ENCODE peak calls at places on chromosomes 6 and 20, in seven cellular contexts. One of them, this sample, is unnamed.

GRCh38 chr20:37757550-37757949 is 63.7 kb downstream of the CTNNBL1 start:
- DNase-seq in lower lobe of right lung: no peak
- DNase-seq in CD8-positive, alpha-beta T cell: no peak
- DNase-seq in upper lobe of right lung: no peak
- DNase-seq in tibial artery: no peak
- DNase-seq in suprapubic skin: no peak
- DNase-seq in fibroblast of lung: no peak
- DNase-seq in this sample: no peak

GRCh38 chr6:82686719-82687118 is 323.1 kb downstream of the TPBG start:
- DNase-seq in upper lobe of right lung: no peak
- DNase-seq in suprapubic skin: no peak
- DNase-seq in CD8-positive, alpha-beta T cell: no peak
- DNase-seq in tibial artery: no peak
- DNase-seq in fibroblast of lung: no peak
- DNase-seq in lower lobe of right lung: no peak
- DNase-seq in this sample: no peak

GRCh38 chr20:62918137-62918536 is 8.2 kb downstream of the DIDO1 start:
- DNase-seq in fibroblast of lung: no peak
- DNase-seq in suprapubic skin: peak; percentile 4
- DNase-seq in CD8-positive, alpha-beta T cell: no peak
- DNase-seq in tibial artery: no peak
- DNase-seq in upper lobe of right lung: no peak
- DNase-seq in lower lobe of right lung: peak; percentile 4
- DNase-seq in this sample: no peak

GRCh38 chr6:148064406-148065134 is 278.1 kb upstream of the SASH1 start:
- DNase-seq in fibroblast of lung: peak; percentile 89
- DNase-seq in upper lobe of right lung: no peak
- DNase-seq in lower lobe of right lung: no peak
- DNase-seq in suprapubic skin: no peak
- DNase-seq in CD8-positive, alpha-beta T cell: no peak
- DNase-seq in tibial artery: no peak
- DNase-seq in this sample: peak; percentile 25

GRCh38 chr20:59777321-59777705 is 156.1 kb downstream of the SYCP2 start:
- DNase-seq in tibial artery: no peak
- DNase-seq in upper lobe of right lung: no peak
- DNase-seq in suprapubic skin: no peak
- DNase-seq in lower lobe of right lung: no peak
- DNase-seq in CD8-positive, alpha-beta T cell: no peak
- DNase-seq in fibroblast of lung: no peak
- DNase-seq in this sample: no peak

GRCh38 chr6:31053873-31054272 is 43.6 kb downstream of the MUC22 start:
- DNase-seq in lower lobe of right lung: no peak
- DNase-seq in tibial artery: no peak
- DNase-seq in CD8-positive, alpha-beta T cell: no peak
- DNase-seq in suprapubic skin: no peak
- DNase-seq in fibroblast of lung: no peak
- DNase-seq in upper lobe of right lung: no peak
- DNase-seq in this sample: no peak

GRCh38 chr6:149608381-149608982 is 40.0 kb downstream of the KATNA1 start:
- DNase-seq in upper lobe of right lung: no peak
- DNase-seq in lower lobe of right lung: no peak
- DNase-seq in fibroblast of lung: no peak
- DNase-seq in suprapubic skin: no peak
- DNase-seq in tibial artery: no peak
- DNase-seq in CD8-positive, alpha-beta T cell: no peak
- DNase-seq in this sample: no peak

GRCh38 chr20:62922451-62922921 is 3.8 kb downstream of the DIDO1 start:
- DNase-seq in lower lobe of right lung: peak; percentile 32
- DNase-seq in fibroblast of lung: no peak
- DNase-seq in suprapubic skin: peak; percentile 50
- DNase-seq in CD8-positive, alpha-beta T cell: peak; percentile 44
- DNase-seq in tibial artery: no peak
- DNase-seq in upper lobe of right lung: no peak
- DNase-seq in this sample: no peak

GRCh38 chr6:29976588-29977424 is 34.5 kb downstream of the HLA-A start:
- DNase-seq in upper lobe of right lung: peak; percentile 94
- DNase-seq in fibroblast of lung: peak; percentile 69
- DNase-seq in tibial artery: peak; percentile 93
- DNase-seq in lower lobe of right lung: peak; percentile 91
- DNase-seq in CD8-positive, alpha-beta T cell: peak; percentile 40
- DNase-seq in suprapubic skin: peak; percentile 90
- DNase-seq in this sample: peak; percentile 53

DNA sequence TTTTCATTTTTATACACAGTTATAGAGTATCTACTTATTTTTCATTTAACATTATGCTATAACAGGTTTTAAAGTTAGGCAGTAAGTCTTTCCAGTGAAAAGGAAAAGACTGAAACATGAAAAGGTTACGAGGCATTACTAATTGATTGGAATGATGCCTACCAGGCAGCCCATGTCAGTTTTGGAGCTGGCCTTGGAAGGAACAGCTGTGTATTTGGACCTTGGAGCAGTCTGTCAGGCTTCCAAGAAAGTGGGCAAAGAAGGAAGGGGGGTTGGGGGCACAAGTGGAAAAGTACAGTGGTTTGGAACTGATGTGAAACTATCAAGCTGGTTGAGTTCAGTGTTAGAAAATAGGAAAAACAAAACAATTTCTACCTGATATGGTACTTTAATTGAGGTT is 41.7 kb downstream of the SLC16A10 start:
- DNase-seq in lower lobe of right lung: no peak
- DNase-seq in tibial artery: peak; percentile 22
- DNase-seq in CD8-positive, alpha-beta T cell: no peak
- DNase-seq in suprapubic skin: no peak
- DNase-seq in fibroblast of lung: peak; percentile 17
- DNase-seq in upper lobe of right lung: no peak
- DNase-seq in this sample: no peak
- H3K4me1 ChIP-seq in lower lobe of right lung: peaks cover 4% of the 10 kb centered on the region
- H3K4me1 ChIP-seq in tibial artery: no peaks in the 10 kb centered on the region
- H3K4me1 ChIP-seq in CD8-positive, alpha-beta T cell: peaks cover 3% of the 10 kb centered on the region
- H3K4me1 ChIP-seq in suprapubic skin: peaks cover 10% of the 10 kb centered on the region
- H3K4me1 ChIP-seq in fibroblast of lung: no peaks in the 10 kb centered on the region
- H3K4me1 ChIP-seq in upper lobe of right lung: no peaks in the 10 kb centered on the region
- H3K4me1 ChIP-seq in this sample: no peaks in the 10 kb centered on the region

GRCh38 chr6:10413850-10414765 is 766 bp downstream of the TFAP2A start:
- DNase-seq in suprapubic skin: no peak
- DNase-seq in upper lobe of right lung: no peak
- DNase-seq in tibial artery: no peak
- DNase-seq in CD8-positive, alpha-beta T cell: no peak
- DNase-seq in lower lobe of right lung: no peak
- DNase-seq in fibroblast of lung: no peak
- DNase-seq in this sample: peak; percentile 72

GRCh38 chr6:10412948-10413849 is 1.7 kb downstream of the TFAP2A start:
- DNase-seq in fibroblast of lung: no peak
- DNase-seq in suprapubic skin: no peak
- DNase-seq in upper lobe of right lung: peak; percentile 77
- DNase-seq in CD8-positive, alpha-beta T cell: no peak
- DNase-seq in tibial artery: no peak
- DNase-seq in lower lobe of right lung: peak; percentile 64
- DNase-seq in this sample: no peak

GRCh38 chr6:10415593-10416480 is 963 bp upstream of the TFAP2A start:
- DNase-seq in suprapubic skin: no peak
- DNase-seq in lower lobe of right lung: no peak
- DNase-seq in CD8-positive, alpha-beta T cell: no peak
- DNase-seq in tibial artery: no peak
- DNase-seq in fibroblast of lung: no peak
- DNase-seq in upper lobe of right lung: no peak
- DNase-seq in this sample: no peak

GRCh38 chr6:10416516-10416862 is 1.6 kb upstream of the TFAP2A start:
- DNase-seq in tibial artery: no peak
- DNase-seq in upper lobe of right lung: no peak
- DNase-seq in CD8-positive, alpha-beta T cell: no peak
- DNase-seq in fibroblast of lung: no peak
- DNase-seq in suprapubic skin: no peak
- DNase-seq in lower lobe of right lung: no peak
- DNase-seq in this sample: peak; percentile 63

DNA sequence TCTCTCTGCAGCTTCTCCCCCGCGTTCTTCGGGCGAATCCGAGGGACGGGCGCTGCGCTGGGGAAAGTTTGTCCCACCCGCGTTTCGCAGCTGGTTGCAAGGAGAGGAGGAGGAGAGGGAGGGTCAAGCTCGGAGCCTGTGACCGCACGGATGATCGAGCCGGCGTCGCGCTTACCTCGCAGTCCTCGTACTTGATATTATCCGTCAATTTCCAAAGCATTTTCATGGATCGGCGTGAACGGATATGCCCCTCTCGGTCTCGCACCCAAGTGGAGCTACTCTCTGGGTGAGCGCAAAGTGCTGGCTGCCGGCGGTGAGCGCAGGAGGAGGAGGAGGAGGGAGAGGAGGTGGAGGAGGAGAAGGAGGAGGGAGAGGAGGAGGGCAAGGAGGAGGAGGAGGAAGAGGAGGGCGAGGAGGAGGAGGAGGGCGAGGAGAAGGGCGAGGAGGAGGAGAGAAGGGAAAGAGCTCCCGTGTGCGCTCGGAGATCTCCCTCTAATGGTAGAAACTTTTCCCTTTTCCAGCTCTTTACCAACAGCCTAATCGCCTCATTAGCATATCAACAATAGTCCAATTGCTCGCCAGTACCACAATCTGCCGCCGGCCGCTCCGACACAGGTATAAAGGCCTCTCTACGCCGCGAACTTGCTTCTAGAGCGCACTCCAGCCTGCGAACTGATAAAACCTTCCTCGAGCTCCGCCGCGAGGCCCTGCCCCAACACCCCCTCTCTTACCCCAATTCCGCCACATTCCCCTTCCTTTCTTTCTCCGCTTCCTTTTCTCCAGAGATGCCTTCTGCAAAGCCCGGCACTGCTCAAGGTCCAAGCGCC is at the start of gene TFAP2A:
- DNase-seq in upper lobe of right lung: no peak
- DNase-seq in fibroblast of lung: peak; percentile 29
- DNase-seq in CD8-positive, alpha-beta T cell: no peak
- DNase-seq in lower lobe of right lung: no peak
- DNase-seq in tibial artery: no peak
- DNase-seq in suprapubic skin: no peak
- DNase-seq in this sample: peak; percentile 96
- TF ChIP-seq CTCF in upper lobe of right lung: no peak
- TF ChIP-seq CTCF in fibroblast of lung: peak; percentile 36
- TF ChIP-seq CTCF in CD8-positive, alpha-beta T cell: no peak
- TF ChIP-seq CTCF in lower lobe of right lung: no peak
- TF ChIP-seq CTCF in tibial artery: no peak
- TF ChIP-seq CTCF in suprapubic skin: peak; percentile 28
- TF ChIP-seq CTCF in this sample: peak; percentile 87

GRCh38 chr6:4973415-4973814 is 30.4 kb downstream of the RPP40 start:
- DNase-seq in fibroblast of lung: no peak
- DNase-seq in suprapubic skin: no peak
- DNase-seq in lower lobe of right lung: no peak
- DNase-seq in CD8-positive, alpha-beta T cell: no peak
- DNase-seq in tibial artery: no peak
- DNase-seq in upper lobe of right lung: no peak
- DNase-seq in this sample: no peak
- H3K27ac ChIP-seq in fibroblast of lung: no peak overlapping the region
- H3K27ac ChIP-seq in suprapubic skin: no peak overlapping the region
- H3K27ac ChIP-seq in lower lobe of right lung: no peak overlapping the region
- H3K27ac ChIP-seq in CD8-positive, alpha-beta T cell: no peak overlapping the region
- H3K27ac ChIP-seq in tibial artery: peak overlapping the region; percentile 59
- H3K27ac ChIP-seq in upper lobe of right lung: no peak overlapping the region
- H3K27ac ChIP-seq in this sample: no peak overlapping the region

DNA sequence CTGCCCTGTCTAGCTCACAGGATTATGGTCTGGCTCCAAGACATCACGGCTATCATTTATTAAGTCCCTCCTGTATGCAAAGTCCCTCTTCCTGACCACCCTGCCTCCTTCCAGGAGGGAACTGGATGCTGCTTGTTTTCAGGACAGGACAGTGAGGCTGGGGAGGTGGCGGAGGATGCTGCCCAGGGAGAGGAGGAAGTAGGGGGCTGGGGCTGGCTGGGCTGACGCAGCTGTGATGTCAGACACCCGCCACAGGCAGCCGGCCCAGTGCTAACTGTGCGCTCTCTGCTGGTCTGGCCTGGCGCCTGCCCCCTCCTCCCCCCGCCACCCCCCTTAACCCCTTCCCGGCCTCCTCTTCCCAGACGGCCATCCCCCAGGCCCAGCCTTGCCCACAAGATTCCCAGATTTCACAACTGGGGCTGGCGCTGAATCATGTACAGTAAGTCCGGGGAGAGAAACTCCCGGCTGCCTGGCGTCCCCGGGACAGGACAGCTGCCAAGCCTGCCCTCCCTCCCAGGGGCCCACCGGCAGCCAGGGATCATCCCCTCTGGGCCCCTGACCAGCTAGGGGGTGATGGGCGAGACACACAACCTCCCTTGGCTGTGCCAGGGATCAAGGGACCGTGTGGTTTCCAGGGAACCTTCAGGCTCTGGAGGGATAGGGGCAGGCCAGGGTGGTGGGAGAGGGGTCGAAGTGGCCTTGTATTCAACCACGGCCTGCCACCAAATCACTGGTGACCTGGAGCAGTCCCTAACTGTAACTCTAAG is 118.1 kb downstream of the CEBPB start:
- DNase-seq in lower lobe of right lung: peak; percentile 91
- DNase-seq in tibial artery: peak; percentile 96
- DNase-seq in fibroblast of lung: peak; percentile 99
- DNase-seq in CD8-positive, alpha-beta T cell: no peak
- DNase-seq in upper lobe of right lung: peak; percentile 91
- DNase-seq in suprapubic skin: peak; percentile 96
- DNase-seq in this sample: peak; percentile 70
- H3K4me1 ChIP-seq in lower lobe of right lung: peaks cover 83% of the 10 kb centered on the region
- H3K4me1 ChIP-seq in tibial artery: no peaks in the 10 kb centered on the region
- H3K4me1 ChIP-seq in fibroblast of lung: peaks cover 59% of the 10 kb centered on the region
- H3K4me1 ChIP-seq in CD8-positive, alpha-beta T cell: no peaks in the 10 kb centered on the region
- H3K4me1 ChIP-seq in upper lobe of right lung: peaks cover 84% of the 10 kb centered on the region
- H3K4me1 ChIP-seq in suprapubic skin: peaks cover 79% of the 10 kb centered on the region
- H3K4me1 ChIP-seq in this sample: peaks cover 5% of the 10 kb centered on the region

GRCh38 chr6:122289721-122290501 is 109.5 kb upstream of the HSF2 start:
- DNase-seq in lower lobe of right lung: no peak
- DNase-seq in suprapubic skin: no peak
- DNase-seq in fibroblast of lung: peak; percentile 9
- DNase-seq in CD8-positive, alpha-beta T cell: no peak
- DNase-seq in upper lobe of right lung: no peak
- DNase-seq in tibial artery: no peak
- DNase-seq in this sample: no peak
- TF ChIP-seq CTCF in lower lobe of right lung: no peak
- TF ChIP-seq CTCF in suprapubic skin: no peak
- TF ChIP-seq CTCF in fibroblast of lung: peak; percentile 27
- TF ChIP-seq CTCF in CD8-positive, alpha-beta T cell: no peak
- TF ChIP-seq CTCF in upper lobe of right lung: no peak
- TF ChIP-seq CTCF in tibial artery: no peak
- TF ChIP-seq CTCF in this sample: peak; percentile 45

GRCh38 chr20:11114382-11114781 is 440.6 kb upstream of the JAG1 start:
- DNase-seq in suprapubic skin: no peak
- DNase-seq in upper lobe of right lung: no peak
- DNase-seq in lower lobe of right lung: no peak
- DNase-seq in CD8-positive, alpha-beta T cell: no peak
- DNase-seq in fibroblast of lung: no peak
- DNase-seq in tibial artery: no peak
- DNase-seq in this sample: no peak

GRCh38 chr20:11117808-11118528 is 444.2 kb upstream of the JAG1 start:
- DNase-seq in upper lobe of right lung: no peak
- DNase-seq in tibial artery: no peak
- DNase-seq in CD8-positive, alpha-beta T cell: no peak
- DNase-seq in lower lobe of right lung: no peak
- DNase-seq in suprapubic skin: no peak
- DNase-seq in fibroblast of lung: peak; percentile 95
- DNase-seq in this sample: peak; percentile 99

GRCh38 chr20:11108102-11108842 is 434.5 kb upstream of the JAG1 start:
- DNase-seq in upper lobe of right lung: no peak
- DNase-seq in suprapubic skin: no peak
- DNase-seq in lower lobe of right lung: no peak
- DNase-seq in fibroblast of lung: peak; percentile 47
- DNase-seq in tibial artery: no peak
- DNase-seq in CD8-positive, alpha-beta T cell: no peak
- DNase-seq in this sample: peak; percentile 64

GRCh38 chr20:11111191-11111590 is 437.4 kb upstream of the JAG1 start:
- DNase-seq in fibroblast of lung: peak; percentile 56
- DNase-seq in CD8-positive, alpha-beta T cell: no peak
- DNase-seq in lower lobe of right lung: no peak
- DNase-seq in tibial artery: no peak
- DNase-seq in upper lobe of right lung: no peak
- DNase-seq in suprapubic skin: no peak
- DNase-seq in this sample: no peak

GRCh38 chr20:11112837-11113236 is 439.0 kb upstream of the JAG1 start:
- DNase-seq in suprapubic skin: no peak
- DNase-seq in lower lobe of right lung: no peak
- DNase-seq in fibroblast of lung: peak; percentile 39
- DNase-seq in CD8-positive, alpha-beta T cell: no peak
- DNase-seq in tibial artery: no peak
- DNase-seq in upper lobe of right lung: no peak
- DNase-seq in this sample: peak; percentile 59
- H3K27ac ChIP-seq in suprapubic skin: no peak overlapping the region
- H3K27ac ChIP-seq in lower lobe of right lung: no peak overlapping the region
- H3K27ac ChIP-seq in fibroblast of lung: no peak overlapping the region
- H3K27ac ChIP-seq in CD8-positive, alpha-beta T cell: no peak overlapping the region
- H3K27ac ChIP-seq in tibial artery: no peak overlapping the region
- H3K27ac ChIP-seq in upper lobe of right lung: no peak overlapping the region
- H3K27ac ChIP-seq in this sample: peak overlapping the region; percentile 3

This sample was measured in foreskin keratinocyte.